ENCODE peak calls at places on chromosomes 12 and 14, in five cellular contexts. One of them, this sample, is unnamed.

GRCh38 chr12:54082402-54082892 is 28.8 kb downstream of the HOXC4 start:
- DNase-seq in activated B cell treated with CpG ODN at 0.5 μM for 24 hours: peak
- DNase-seq in lung: no peak
- DNase-seq in GM10248: no peak
- DNase-seq in left ventricle myocardium inferior: no peak
- DNase-seq in this sample: no peak

GRCh38 chr12:120453977-120454376 is 7.7 kb downstream of the GATC start:
- DNase-seq in lung: no peak
- DNase-seq in left ventricle myocardium inferior: no peak
- DNase-seq in GM10248: peak
- DNase-seq in activated B cell treated with CpG ODN at 0.5 μM for 24 hours: no peak
- DNase-seq in this sample: no peak

GRCh38 chr12:48022180-48022521 is 17.9 kb upstream of the COL2A1 start:
- DNase-seq in activated B cell treated with CpG ODN at 0.5 μM for 24 hours: no peak
- DNase-seq in left ventricle myocardium inferior: no peak
- DNase-seq in GM10248: no peak
- DNase-seq in lung: no peak
- DNase-seq in this sample: no peak

GRCh38 chr12:123427036-123427769 is 9.3 kb downstream of the RILPL2 start:
- DNase-seq in lung: no peak
- DNase-seq in GM10248: peak
- DNase-seq in left ventricle myocardium inferior: no peak
- DNase-seq in activated B cell treated with CpG ODN at 0.5 μM for 24 hours: peak
- DNase-seq in this sample: no peak

GRCh38 chr12:53596920-53597363 is 29.2 kb downstream of the ATF7 start:
- DNase-seq in lung: no peak
- DNase-seq in activated B cell treated with CpG ODN at 0.5 μM for 24 hours: no peak
- DNase-seq in GM10248: no peak
- DNase-seq in left ventricle myocardium inferior: no peak
- DNase-seq in this sample: no peak

GRCh38 chr12:94614288-94614721 is 36.1 kb downstream of the TMCC3 start:
- DNase-seq in activated B cell treated with CpG ODN at 0.5 μM for 24 hours: no peak
- DNase-seq in GM10248: no peak
- DNase-seq in left ventricle myocardium inferior: no peak
- DNase-seq in lung: no peak
- DNase-seq in this sample: no peak

GRCh38 chr12:50276912-50277671 is 6.2 kb downstream of the LIMA1 start:
- DNase-seq in GM10248: no peak
- DNase-seq in lung: no peak
- DNase-seq in activated B cell treated with CpG ODN at 0.5 μM for 24 hours: no peak
- DNase-seq in left ventricle myocardium inferior: no peak
- DNase-seq in this sample: no peak

GRCh38 chr12:132171293-132171967 is 27.2 kb downstream of the NOC4L start:
- DNase-seq in lung: no peak
- DNase-seq in left ventricle myocardium inferior: peak
- DNase-seq in GM10248: no peak
- DNase-seq in activated B cell treated with CpG ODN at 0.5 μM for 24 hours: no peak
- DNase-seq in this sample: no peak

GRCh38 chr12:14873440-14874185 is 12.0 kb downstream of the MGP start:
- DNase-seq in left ventricle myocardium inferior: no peak
- DNase-seq in lung: no peak
- DNase-seq in activated B cell treated with CpG ODN at 0.5 μM for 24 hours: no peak
- DNase-seq in GM10248: no peak
- DNase-seq in this sample: no peak

GRCh38 chr12:53052419-53053222 is 2.8 kb downstream of the TNS2 start:
- DNase-seq in GM10248: no peak
- DNase-seq in activated B cell treated with CpG ODN at 0.5 μM for 24 hours: no peak
- DNase-seq in lung: peak
- DNase-seq in left ventricle myocardium inferior: peak
- DNase-seq in this sample: no peak

GRCh38 chr12:1633459-1633858 is 4.4 kb downstream of the WNT5B start:
- DNase-seq in lung: no peak
- DNase-seq in GM10248: no peak
- DNase-seq in left ventricle myocardium inferior: no peak
- DNase-seq in activated B cell treated with CpG ODN at 0.5 μM for 24 hours: no peak
- DNase-seq in this sample: no peak

GRCh38 chr14:66315548-66315947 is 170.6 kb upstream of the CCDC196 start:
- DNase-seq in left ventricle myocardium inferior: no peak
- DNase-seq in GM10248: no peak
- DNase-seq in lung: no peak
- DNase-seq in activated B cell treated with CpG ODN at 0.5 μM for 24 hours: no peak
- DNase-seq in this sample: no peak

GRCh38 chr12:44372259-44372658 is 503.9 kb downstream of the NELL2 start:
- DNase-seq in activated B cell treated with CpG ODN at 0.5 μM for 24 hours: no peak
- DNase-seq in left ventricle myocardium inferior: no peak
- DNase-seq in lung: no peak
- DNase-seq in GM10248: no peak
- DNase-seq in this sample: no peak

GRCh38 chr12:65074932-65075331 is 46.2 kb downstream of the WIF1 start:
- DNase-seq in activated B cell treated with CpG ODN at 0.5 μM for 24 hours: no peak
- DNase-seq in lung: no peak
- DNase-seq in left ventricle myocardium inferior: no peak
- DNase-seq in GM10248: no peak
- DNase-seq in this sample: no peak

GRCh38 chr14:92819011-92819410 is 24.9 kb downstream of the GOLGA5 start:
- DNase-seq in left ventricle myocardium inferior: no peak
- DNase-seq in lung: no peak
- DNase-seq in activated B cell treated with CpG ODN at 0.5 μM for 24 hours: no peak
- DNase-seq in GM10248: no peak
- DNase-seq in this sample: no peak

GRCh38 chr12:958449-959123 is 9.1 kb upstream of the RAD52 start:
- DNase-seq in lung: no peak
- DNase-seq in left ventricle myocardium inferior: no peak
- DNase-seq in activated B cell treated with CpG ODN at 0.5 μM for 24 hours: no peak
- DNase-seq in GM10248: peak
- DNase-seq in this sample: no peak

GRCh38 chr12:63882844-63883243 is 38.3 kb downstream of the SRGAP1 start:
- DNase-seq in left ventricle myocardium inferior: peak
- DNase-seq in GM10248: no peak
- DNase-seq in lung: no peak
- DNase-seq in activated B cell treated with CpG ODN at 0.5 μM for 24 hours: no peak
- DNase-seq in this sample: no peak

GRCh38 chr12:132393245-132393795 is 63.9 kb upstream of the GALNT9 start:
- DNase-seq in lung: no peak
- DNase-seq in activated B cell treated with CpG ODN at 0.5 μM for 24 hours: no peak
- DNase-seq in GM10248: no peak
- DNase-seq in left ventricle myocardium inferior: no peak
- DNase-seq in this sample: peak

GRCh38 chr12:107079172-107080011 is 14.0 kb downstream of the CRY1 start:
- DNase-seq in lung: no peak
- DNase-seq in activated B cell treated with CpG ODN at 0.5 μM for 24 hours: no peak
- DNase-seq in GM10248: no peak
- DNase-seq in left ventricle myocardium inferior: no peak
- DNase-seq in this sample: no peak

GRCh38 chr14:54487771-54488170 is 1.0 kb downstream of the GMFB start:
- DNase-seq in activated B cell treated with CpG ODN at 0.5 μM for 24 hours: no peak
- DNase-seq in lung: no peak
- DNase-seq in left ventricle myocardium inferior: no peak
- DNase-seq in GM10248: no peak
- DNase-seq in this sample: no peak

GRCh38 chr12:57839996-57840395 is 6.5 kb downstream of the CTDSP2 start:
- DNase-seq in GM10248: no peak
- DNase-seq in left ventricle myocardium inferior: no peak
- DNase-seq in activated B cell treated with CpG ODN at 0.5 μM for 24 hours: no peak
- DNase-seq in lung: no peak
- DNase-seq in this sample: no peak

GRCh38 chr12:82964446-82964845 is 277.7 kb downstream of the TMTC2 start:
- DNase-seq in left ventricle myocardium inferior: no peak
- DNase-seq in GM10248: no peak
- DNase-seq in activated B cell treated with CpG ODN at 0.5 μM for 24 hours: no peak
- DNase-seq in lung: no peak
- DNase-seq in this sample: no peak

GRCh38 chr12:24921251-24922038 is 27.5 kb downstream of the BCAT1 start:
- DNase-seq in activated B cell treated with CpG ODN at 0.5 μM for 24 hours: no peak
- DNase-seq in left ventricle myocardium inferior: no peak
- DNase-seq in GM10248: no peak
- DNase-seq in lung: no peak
- DNase-seq in this sample: no peak

GRCh38 chr12:31238764-31239387 is 87.1 kb downstream of the SINHCAF start:
- DNase-seq in lung: peak
- DNase-seq in GM10248: peak
- DNase-seq in activated B cell treated with CpG ODN at 0.5 μM for 24 hours: peak
- DNase-seq in left ventricle myocardium inferior: peak
- DNase-seq in this sample: no peak

GRCh38 chr14:104137297-104138097 is 890 bp upstream of the KIF26A start:
- DNase-seq in left ventricle myocardium inferior: peak
- DNase-seq in GM10248: peak
- DNase-seq in lung: no peak
- DNase-seq in activated B cell treated with CpG ODN at 0.5 μM for 24 hours: peak
- DNase-seq in this sample: no peak

GRCh38 chr14:92719421-92719820 is 29.0 kb downstream of the LGMN start:
- DNase-seq in lung: no peak
- DNase-seq in GM10248: no peak
- DNase-seq in activated B cell treated with CpG ODN at 0.5 μM for 24 hours: no peak
- DNase-seq in left ventricle myocardium inferior: no peak
- DNase-seq in this sample: no peak

GRCh38 chr14:37546621-37547447 is 48.2 kb downstream of the FOXA1 start:
- DNase-seq in GM10248: no peak
- DNase-seq in activated B cell treated with CpG ODN at 0.5 μM for 24 hours: no peak
- DNase-seq in lung: peak
- DNase-seq in left ventricle myocardium inferior: no peak
- DNase-seq in this sample: no peak

GRCh38 chr14:87960013-87960787 is 32.8 kb downstream of the GALC start:
- DNase-seq in lung: no peak
- DNase-seq in left ventricle myocardium inferior: no peak
- DNase-seq in activated B cell treated with CpG ODN at 0.5 μM for 24 hours: no peak
- DNase-seq in GM10248: no peak
- DNase-seq in this sample: no peak

GRCh38 chr14:102779574-102780315 is 2.5 kb downstream of the TRAF3 start:
- DNase-seq in activated B cell treated with CpG ODN at 0.5 μM for 24 hours: no peak
- DNase-seq in left ventricle myocardium inferior: no peak
- DNase-seq in lung: no peak
- DNase-seq in GM10248: no peak
- DNase-seq in this sample: no peak

GRCh38 chr14:102778616-102779351 is 1.5 kb downstream of the TRAF3 start:
- DNase-seq in activated B cell treated with CpG ODN at 0.5 μM for 24 hours: no peak
- DNase-seq in GM10248: no peak
- DNase-seq in left ventricle myocardium inferior: no peak
- DNase-seq in lung: no peak
- DNase-seq in this sample: no peak

GRCh38 chr14:102775855-102776760 is 1.1 kb upstream of the TRAF3 start:
- DNase-seq in GM10248: no peak
- DNase-seq in lung: no peak
- DNase-seq in left ventricle myocardium inferior: no peak
- DNase-seq in activated B cell treated with CpG ODN at 0.5 μM for 24 hours: peak
- DNase-seq in this sample: peak

GRCh38 chr14:102776761-102777710 is at the start of gene TRAF3:
- DNase-seq in lung: peak
- DNase-seq in activated B cell treated with CpG ODN at 0.5 μM for 24 hours: peak
- DNase-seq in GM10248: peak
- DNase-seq in left ventricle myocardium inferior: peak
- DNase-seq in this sample: peak

GRCh38 chr14:102777711-102778615 is 714 bp downstream of the TRAF3 start:
- DNase-seq in activated B cell treated with CpG ODN at 0.5 μM for 24 hours: peak
- DNase-seq in lung: no peak
- DNase-seq in GM10248: no peak
- DNase-seq in left ventricle myocardium inferior: peak
- DNase-seq in this sample: no peak
- TF ChIP-seq CTCF in activated B cell treated with CpG ODN at 0.5 μM for 24 hours: no peak
- TF ChIP-seq CTCF in lung: no peak
- TF ChIP-seq CTCF in GM10248: no peak
- TF ChIP-seq CTCF in left ventricle myocardium inferior: no peak
- TF ChIP-seq CTCF in this sample: no peak

GRCh38 chr14:47284283-47284682 is 391.1 kb downstream of the MDGA2 start:
- DNase-seq in activated B cell treated with CpG ODN at 0.5 μM for 24 hours: no peak
- DNase-seq in left ventricle myocardium inferior: no peak
- DNase-seq in GM10248: no peak
- DNase-seq in lung: no peak
- DNase-seq in this sample: no peak

GRCh38 chr14:47273939-47274338 is 401.5 kb downstream of the MDGA2 start:
- DNase-seq in lung: no peak
- DNase-seq in left ventricle myocardium inferior: no peak
- DNase-seq in GM10248: no peak
- DNase-seq in activated B cell treated with CpG ODN at 0.5 μM for 24 hours: no peak
- DNase-seq in this sample: no peak

GRCh38 chr14:47277703-47278102 is 397.7 kb downstream of the MDGA2 start:
- DNase-seq in GM10248: no peak
- DNase-seq in left ventricle myocardium inferior: no peak
- DNase-seq in lung: peak
- DNase-seq in activated B cell treated with CpG ODN at 0.5 μM for 24 hours: no peak
- DNase-seq in this sample: no peak

GRCh38 chr14:47276931-47277330 is 398.5 kb downstream of the MDGA2 start:
- DNase-seq in GM10248: no peak
- DNase-seq in left ventricle myocardium inferior: no peak
- DNase-seq in activated B cell treated with CpG ODN at 0.5 μM for 24 hours: no peak
- DNase-seq in lung: no peak
- DNase-seq in this sample: no peak

DNA sequence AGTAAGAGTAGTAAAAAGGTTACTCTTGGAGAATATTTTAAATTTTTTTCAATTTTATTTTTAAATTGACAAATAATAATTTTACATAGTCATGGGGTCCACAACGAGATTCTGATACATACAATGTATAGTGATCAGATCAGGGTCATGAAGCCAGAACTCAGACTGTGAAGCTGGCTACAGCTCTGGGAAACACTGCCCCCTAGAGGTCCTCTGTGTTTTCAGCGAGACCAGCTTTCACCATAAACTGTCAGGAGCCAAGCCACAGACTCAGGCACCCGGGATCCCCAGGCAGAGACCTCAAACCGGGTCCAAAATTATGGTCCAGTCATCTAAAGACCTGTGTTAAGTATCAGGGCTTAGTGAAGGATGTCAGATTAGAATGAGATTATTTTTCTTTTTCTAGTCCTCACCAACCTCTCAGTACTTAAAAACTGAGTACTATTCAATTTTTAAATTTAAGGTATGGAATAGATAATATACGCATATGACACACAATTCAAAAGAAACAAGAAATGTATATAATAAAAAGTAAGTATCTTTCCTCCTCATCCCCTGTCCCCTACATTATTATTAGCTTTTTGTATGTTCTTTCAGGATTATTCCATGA is 397.1 kb downstream of the MDGA2 start:
- DNase-seq in activated B cell treated with CpG ODN at 0.5 μM for 24 hours: no peak
- DNase-seq in GM10248: peak
- DNase-seq in lung: peak
- DNase-seq in left ventricle myocardium inferior: no peak
- DNase-seq in this sample: no peak
- TF ChIP-seq CTCF in activated B cell treated with CpG ODN at 0.5 μM for 24 hours: no peak
- TF ChIP-seq CTCF in GM10248: peak
- TF ChIP-seq CTCF in lung: no peak
- TF ChIP-seq CTCF in left ventricle myocardium inferior: peak
- TF ChIP-seq CTCF in this sample: peak

GRCh38 chr14:48456051-48456450 is 780.6 kb upstream of the MDGA2 start:
- DNase-seq in lung: no peak
- DNase-seq in left ventricle myocardium inferior: no peak
- DNase-seq in GM10248: no peak
- DNase-seq in activated B cell treated with CpG ODN at 0.5 μM for 24 hours: no peak
- DNase-seq in this sample: no peak
- TF ChIP-seq CTCF in lung: no peak
- TF ChIP-seq CTCF in left ventricle myocardium inferior: no peak
- TF ChIP-seq CTCF in GM10248: no peak
- TF ChIP-seq CTCF in activated B cell treated with CpG ODN at 0.5 μM for 24 hours: no peak
- TF ChIP-seq CTCF in this sample: no peak

GRCh38 chr12:13044002-13044858 is at the start of gene FAM234B:
- DNase-seq in left ventricle myocardium inferior: peak
- DNase-seq in GM10248: peak
- DNase-seq in lung: peak
- DNase-seq in activated B cell treated with CpG ODN at 0.5 μM for 24 hours: peak
- DNase-seq in this sample: peak
- TF ChIP-seq CTCF in left ventricle myocardium inferior: peak
- TF ChIP-seq CTCF in GM10248: peak
- TF ChIP-seq CTCF in lung: no peak
- TF ChIP-seq CTCF in activated B cell treated with CpG ODN at 0.5 μM for 24 hours: no peak
- TF ChIP-seq CTCF in this sample: no peak

GRCh38 chr12:45890276-45890675 is 100.1 kb downstream of the SCAF11 start:
- DNase-seq in lung: no peak
- DNase-seq in activated B cell treated with CpG ODN at 0.5 μM for 24 hours: no peak
- DNase-seq in GM10248: no peak
- DNase-seq in left ventricle myocardium inferior: no peak
- DNase-seq in this sample: no peak
- TF ChIP-seq CTCF in lung: no peak
- TF ChIP-seq CTCF in activated B cell treated with CpG ODN at 0.5 μM for 24 hours: no peak
- TF ChIP-seq CTCF in GM10248: no peak
- TF ChIP-seq CTCF in left ventricle myocardium inferior: no peak
- TF ChIP-seq CTCF in this sample: no peak